ENCODE peak calls at places on chromosomes 13 and 19, in five cellular contexts. I, C, Q, G and X are unnamed samples.

GRCh38 chr13:90502762-90503161 is 844.7 kb upstream of the MIR17HG start:
- DNase-seq in G (no peak), Q (no peak), C (no peak), I (no peak), X (no peak)

GRCh38 chr13:35840991-35841604 is 290.1 kb downstream of the DCLK1 start:
- DNase-seq in Q (no peak), C (no peak), G (no peak), I (no peak), X (no peak)

GRCh38 chr19:33293255-33294057 is 8.9 kb downstream of the CEBPA start:
- DNase-seq in C (no peak), G (no peak), I (no peak), Q (no peak), X (no peak)

GRCh38 chr13:40275636-40276035 is 390.8 kb downstream of the FOXO1 start:
- DNase-seq in C (no peak), Q (no peak), G (no peak), I (no peak), X (no peak)

GRCh38 chr13:77810430-77810829 is 108.2 kb downstream of the EDNRB start:
- DNase-seq in C (peak), G (no peak), Q (no peak), I (no peak), X (peak)

GRCh38 chr19:7200739-7201138 is 93.5 kb downstream of the INSR start:
- DNase-seq in G (no peak), C (no peak), Q (no peak), I (no peak), X (no peak)

GRCh38 chr19:33234092-33234491 is 8.4 kb upstream of the SLC7A10 start:
- DNase-seq in I (no peak), C (no peak), Q (no peak), G (no peak), X (no peak)

GRCh38 chr13:105177265-105177900 is 1358.1 kb downstream of the EFNB2 start:
- DNase-seq in G (no peak), I (no peak), Q (no peak), C (no peak), X (no peak)

GRCh38 chr19:17063412-17063811 is 11.8 kb downstream of the HAUS8 start:
- DNase-seq in C (no peak), I (no peak), Q (no peak), G (no peak), X (no peak)

GRCh38 chr13:99329477-99329876 is 22.3 kb upstream of the GPR183 start:
- DNase-seq in G (no peak), C (no peak), I (no peak), Q (no peak), X (no peak)

GRCh38 chr13:100675660-100676129 is 1.1 kb upstream of the TMTC4 start:
- DNase-seq in G (no peak), Q (no peak), I (no peak), C (no peak), X (no peak)

GRCh38 chr13:110338441-110339101 is 31.5 kb downstream of the COL4A2 start:
- DNase-seq in Q (no peak), G (no peak), C (no peak), I (no peak), X (peak)

GRCh38 chr13:108083056-108083455 is 132.3 kb downstream of the LIG4 start:
- DNase-seq in Q (no peak), I (no peak), G (no peak), C (no peak), X (peak)

GRCh38 chr19:49862411-49863253 is 4.7 kb downstream of the PNKP start:
- DNase-seq in C (no peak), I (no peak), Q (peak), G (peak), X (no peak)

GRCh38 chr19:1746401-1747284 is 6.7 kb upstream of the ONECUT3 start:
- DNase-seq in G (peak), Q (no peak), I (no peak), C (peak), X (no peak)
- TF ChIP-seq EZH2 in G (peak), Q (no peak), I (no peak), C (no peak), X (peak)

DNA sequence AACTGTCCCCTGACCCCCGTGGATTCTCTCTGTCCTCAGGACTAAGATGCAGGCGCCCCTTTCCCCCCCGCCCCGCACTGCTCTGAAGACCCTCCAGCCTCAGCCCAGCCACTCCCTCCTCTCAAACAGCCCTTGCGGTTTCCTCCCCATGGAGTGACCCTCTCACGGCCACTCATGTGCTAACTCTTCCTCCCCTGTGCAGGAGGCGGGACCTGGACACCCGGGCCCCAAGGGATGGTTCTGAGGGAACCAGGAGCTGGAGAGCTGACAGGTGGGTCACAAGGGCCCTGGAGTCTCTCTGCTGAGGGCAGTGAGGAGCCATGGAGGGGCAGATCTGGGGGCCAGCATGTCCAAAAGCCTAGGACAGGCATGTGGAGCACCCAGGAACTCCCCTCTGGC is 1.9 kb downstream of the ISOC2 start:
- DNase-seq in G (no peak), Q (no peak), I (no peak), C (no peak), X (no peak)
- TF ChIP-seq MAX in G (no peak), Q (no peak), I (no peak), C (no peak), X (no peak)

GRCh38 chr13:25062479-25062878 is 33.5 kb upstream of the PABPC3 start:
- DNase-seq in Q (no peak), G (no peak), I (no peak), C (no peak), X (no peak)
- TF ChIP-seq CTCF in Q (peak), G (peak), I (peak), C (peak), X (no peak)

DNA sequence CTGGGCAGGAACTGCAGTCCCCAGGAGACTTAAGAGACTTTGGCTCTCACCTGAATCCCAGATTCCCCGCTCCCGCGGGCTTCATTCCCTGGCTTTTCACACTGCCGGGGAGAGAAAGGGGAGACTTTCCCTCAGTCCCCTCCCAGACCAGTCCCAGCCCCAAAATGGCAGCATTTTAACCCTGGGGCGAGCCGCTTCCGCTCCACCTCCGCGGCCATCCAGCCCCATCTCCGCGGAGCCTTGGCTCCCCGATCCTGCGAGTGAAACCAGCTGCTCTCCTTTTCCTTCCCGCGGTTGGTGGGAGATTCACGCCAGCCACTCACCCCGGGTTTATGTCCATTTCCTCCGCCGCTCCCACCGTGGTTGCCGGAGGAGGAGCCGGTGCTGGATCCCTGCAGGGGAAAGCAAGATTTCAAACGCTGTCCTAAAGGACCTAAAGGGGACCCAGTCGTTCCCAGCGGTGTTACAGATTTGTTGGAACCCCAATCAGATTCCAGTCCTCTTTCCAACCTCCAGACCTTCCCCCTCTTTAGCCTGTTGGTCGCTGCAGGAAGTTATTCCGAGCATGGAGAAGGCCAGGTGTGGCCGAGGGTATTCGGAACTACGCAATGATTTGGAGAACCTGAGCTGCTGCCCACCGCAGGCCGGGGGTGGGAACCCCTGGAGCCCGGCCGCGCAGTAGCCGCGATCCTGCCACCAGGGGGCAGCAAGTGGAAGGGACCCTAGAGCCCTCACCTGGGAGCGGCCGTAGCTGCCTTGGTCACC is 3.4 kb downstream of the DMKN start:
- DNase-seq in Q (peak), I (no peak), G (peak), C (peak), X (peak)
- TF ChIP-seq EZH2 in Q (no peak), I (no peak), G (no peak), C (no peak), X (peak)

GRCh38 chr13:111506131-111506530 is 185.7 kb downstream of the TEX29 start:
- DNase-seq in C (no peak), G (no peak), I (no peak), Q (no peak), X (no peak)
- TF ChIP-seq MAX in C (no peak), G (no peak), I (no peak), Q (no peak), X (no peak)

DNA sequence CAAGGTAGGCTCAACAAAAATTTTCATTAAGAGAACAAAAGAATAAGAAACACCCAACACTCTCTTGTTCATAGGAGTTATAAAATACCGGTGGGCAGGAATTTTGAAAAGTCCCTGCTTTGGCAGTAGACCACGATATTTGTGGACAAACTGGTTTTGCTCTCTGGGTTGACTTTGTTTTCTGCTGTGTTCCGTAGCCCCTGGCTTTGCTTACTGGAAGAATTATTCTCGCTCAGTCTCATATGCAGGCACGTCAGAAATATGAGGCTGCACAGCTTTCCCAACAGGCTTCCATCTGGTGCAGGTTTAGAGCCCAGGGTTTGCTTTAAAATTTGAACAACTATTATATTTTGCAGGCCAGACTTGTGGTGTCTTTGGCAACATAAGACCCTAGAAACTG is 2012.7 kb downstream of the PCDH9 start:
- DNase-seq in I (no peak), Q (no peak), G (no peak), C (no peak), X (no peak)
- TF ChIP-seq CTCF in I (no peak), Q (no peak), G (no peak), C (no peak), X (no peak)

GRCh38 chr19:47019431-47020041 is at the start of gene NPAS1:
- DNase-seq in I (no peak), C (no peak), Q (peak), G (peak), X (no peak)
- TF ChIP-seq EZH2 in I (no peak), C (no peak), Q (no peak), G (no peak), X (no peak)

GRCh38 chr19:12913871-12914690 is 5.0 kb downstream of the SYCE2 start:
- DNase-seq in Q (peak), G (no peak), I (no peak), C (no peak), X (no peak)
- TF ChIP-seq MAX in Q (no peak), G (no peak), I (no peak), C (no peak), X (no peak)